ENCODE peak calls at places on chromosome 14, in four cellular contexts. One of them, this sample, is unnamed.
A peak's percentile ranks its signal among the peaks of the same experiment; 100 is the strongest.

GRCh38 chr14:94391284-94391914 is 3.0 kb upstream of the SERPINA1 start:
- DNase-seq in breast epithelium: no peak
- DNase-seq in trophoblast cell: no peak
- DNase-seq in pancreas: no peak
- DNase-seq in this sample: no peak

GRCh38 chr14:94397279-94397898 is 9.0 kb upstream of the SERPINA1 start:
- DNase-seq in breast epithelium: no peak
- DNase-seq in trophoblast cell: peak; percentile 26
- DNase-seq in pancreas: no peak
- DNase-seq in this sample: no peak

GRCh38 chr14:75513911-75514672 is 8.2 kb upstream of the BATF start:
- DNase-seq in breast epithelium: no peak
- DNase-seq in trophoblast cell: no peak
- DNase-seq in pancreas: no peak
- DNase-seq in this sample: no peak

GRCh38 chr14:24144451-24144850 is 2.0 kb downstream of the PSME2 start:
- DNase-seq in breast epithelium: no peak
- DNase-seq in trophoblast cell: no peak
- DNase-seq in pancreas: no peak
- DNase-seq in this sample: no peak

GRCh38 chr14:96134508-96134907 is 70.1 kb upstream of the BDKRB2 start:
- DNase-seq in breast epithelium: no peak
- DNase-seq in trophoblast cell: no peak
- DNase-seq in pancreas: no peak
- DNase-seq in this sample: no peak

GRCh38 chr14:101546706-101547105 is 14.6 kb upstream of the DIO3 start:
- DNase-seq in breast epithelium: no peak
- DNase-seq in trophoblast cell: no peak
- DNase-seq in pancreas: peak; percentile 51
- DNase-seq in this sample: no peak

GRCh38 chr14:102018251-102018650 is 53.9 kb downstream of the DYNC1H1 start:
- DNase-seq in breast epithelium: no peak
- DNase-seq in trophoblast cell: no peak
- DNase-seq in pancreas: no peak
- DNase-seq in this sample: no peak

GRCh38 chr14:90820958-90821357 is 4.7 kb upstream of the TTC7B start:
- DNase-seq in breast epithelium: no peak
- DNase-seq in trophoblast cell: no peak
- DNase-seq in pancreas: no peak
- DNase-seq in this sample: peak; percentile 35

GRCh38 chr14:88993946-88994345 is 169.5 kb downstream of the TTC8 start:
- DNase-seq in breast epithelium: no peak
- DNase-seq in trophoblast cell: peak; percentile 85
- DNase-seq in pancreas: no peak
- DNase-seq in this sample: no peak

GRCh38 chr14:93331375-93332031 is 1.3 kb downstream of the BTBD7 start:
- DNase-seq in breast epithelium: no peak
- DNase-seq in trophoblast cell: peak; percentile 53
- DNase-seq in pancreas: no peak
- DNase-seq in this sample: no peak

GRCh38 chr14:93263416-93263815 is 56.4 kb downstream of the UBR7 start:
- DNase-seq in breast epithelium: no peak
- DNase-seq in trophoblast cell: peak; percentile 10
- DNase-seq in pancreas: no peak
- DNase-seq in this sample: no peak

GRCh38 chr14:64788706-64789105 is 84.5 kb downstream of the PLEKHG3 start:
- DNase-seq in breast epithelium: no peak
- DNase-seq in trophoblast cell: peak; percentile 62
- DNase-seq in pancreas: no peak
- DNase-seq in this sample: no peak

GRCh38 chr14:66965831-66966230 is 223.4 kb upstream of the GARIN2 start:
- DNase-seq in breast epithelium: no peak
- DNase-seq in trophoblast cell: no peak
- DNase-seq in pancreas: no peak
- DNase-seq in this sample: no peak

GRCh38 chr14:59333668-59334067 is 131.5 kb downstream of the GPR135 start:
- DNase-seq in breast epithelium: no peak
- DNase-seq in trophoblast cell: peak; percentile 98
- DNase-seq in pancreas: no peak
- DNase-seq in this sample: no peak

GRCh38 chr14:74525361-74525851 is 31.8 kb downstream of the ISCA2 start:
- DNase-seq in breast epithelium: no peak
- DNase-seq in trophoblast cell: no peak
- DNase-seq in pancreas: no peak
- DNase-seq in this sample: no peak

GRCh38 chr14:32201196-32201815 is 539 bp upstream of the RNU6-7 start:
- DNase-seq in breast epithelium: peak; percentile 81
- DNase-seq in trophoblast cell: peak; percentile 99
- DNase-seq in pancreas: peak; percentile 95
- DNase-seq in this sample: peak; percentile 44

GRCh38 chr14:71687115-71687836 is 245.0 kb upstream of the RGS6 start:
- DNase-seq in breast epithelium: no peak
- DNase-seq in trophoblast cell: no peak
- DNase-seq in pancreas: no peak
- DNase-seq in this sample: no peak

GRCh38 chr14:91127924-91128323 is 14.1 kb downstream of the DGLUCY start:
- DNase-seq in breast epithelium: no peak
- DNase-seq in trophoblast cell: no peak
- DNase-seq in pancreas: no peak
- DNase-seq in this sample: no peak

GRCh38 chr14:89365071-89365801 is 51.8 kb downstream of the FOXN3 start:
- DNase-seq in breast epithelium: no peak
- DNase-seq in trophoblast cell: peak; percentile 39
- DNase-seq in pancreas: no peak
- DNase-seq in this sample: peak; percentile 23

GRCh38 chr14:91405241-91405721 is 12.3 kb downstream of the CCDC88C start:
- DNase-seq in breast epithelium: no peak
- DNase-seq in trophoblast cell: no peak
- DNase-seq in pancreas: no peak
- DNase-seq in this sample: peak; percentile 37

GRCh38 chr14:95979339-95980042 is 59.7 kb upstream of the C14orf132 start:
- DNase-seq in breast epithelium: no peak
- DNase-seq in trophoblast cell: no peak
- DNase-seq in pancreas: no peak
- DNase-seq in this sample: no peak

GRCh38 chr14:24054646-24055045 is 2.8 kb downstream of the CARMIL3 start:
- DNase-seq in breast epithelium: no peak
- DNase-seq in trophoblast cell: no peak
- DNase-seq in pancreas: no peak
- DNase-seq in this sample: no peak

GRCh38 chr14:53055003-53055402 is 98.1 kb downstream of the DDHD1 start:
- DNase-seq in breast epithelium: no peak
- DNase-seq in trophoblast cell: peak; percentile 78
- DNase-seq in pancreas: no peak
- DNase-seq in this sample: no peak

DNA sequence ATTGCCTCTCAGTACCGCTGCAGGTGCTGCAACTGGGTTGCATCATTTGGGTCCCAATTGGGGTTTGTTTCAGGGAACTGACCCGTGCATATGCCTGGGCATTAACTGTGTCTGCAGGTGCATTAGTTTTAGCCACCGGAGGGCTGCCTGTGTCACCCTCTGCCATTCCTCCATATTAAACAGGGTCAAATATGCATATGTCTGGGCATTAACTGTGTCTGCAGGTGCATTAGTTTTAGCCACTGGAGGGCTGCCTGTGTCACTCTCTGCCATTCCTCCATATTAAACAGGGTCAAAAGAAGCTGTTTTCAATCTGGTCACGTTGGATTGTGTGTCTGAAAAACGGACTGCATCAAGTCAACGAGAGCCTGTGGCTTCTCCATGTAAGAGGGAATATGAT is 1317.0 kb downstream of the TMEM121 start:
- DNase-seq in breast epithelium: no peak
- DNase-seq in trophoblast cell: no peak
- DNase-seq in pancreas: no peak
- DNase-seq in this sample: no peak
- H3K9me3 ChIP-seq in breast epithelium: no peaks in the 10 kb centered on the region
- H3K9me3 ChIP-seq in trophoblast cell: peaks cover 44% of the 10 kb centered on the region
- H3K9me3 ChIP-seq in pancreas: no peaks in the 10 kb centered on the region
- H3K9me3 ChIP-seq in this sample: no peaks in the 10 kb centered on the region

GRCh38 chr14:19917243-19917642 is 3.2 kb upstream of the OR4K5 start:
- DNase-seq in breast epithelium: no peak
- DNase-seq in trophoblast cell: no peak
- DNase-seq in pancreas: no peak
- DNase-seq in this sample: no peak
- H3K9me3 ChIP-seq in breast epithelium: no peaks in the 10 kb centered on the region
- H3K9me3 ChIP-seq in trophoblast cell: peaks cover 1% of the 10 kb centered on the region
- H3K9me3 ChIP-seq in pancreas: no peaks in the 10 kb centered on the region
- H3K9me3 ChIP-seq in this sample: no peaks in the 10 kb centered on the region

DNA sequence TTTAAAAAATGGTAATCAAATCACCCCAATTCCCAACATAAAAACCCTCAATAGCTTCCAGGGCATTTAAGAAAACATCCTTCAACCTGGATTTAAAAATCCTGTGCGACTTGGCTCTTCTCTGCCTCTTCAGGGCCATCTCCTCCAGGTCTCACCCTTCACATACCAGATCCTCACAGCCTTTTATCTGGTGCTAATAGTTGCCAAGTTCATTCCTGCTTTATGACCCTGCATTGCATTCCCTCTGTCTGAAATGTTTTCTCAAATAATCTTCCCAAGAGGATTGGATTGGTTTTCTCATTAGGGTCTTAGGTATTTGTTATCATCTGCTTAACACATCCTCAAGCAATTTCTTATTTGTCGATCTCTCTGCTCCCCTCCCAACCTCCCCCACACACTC is 832.0 kb downstream of the GALC start:
- DNase-seq in breast epithelium: no peak
- DNase-seq in trophoblast cell: no peak
- DNase-seq in pancreas: no peak
- DNase-seq in this sample: no peak
- H3K9me3 ChIP-seq in breast epithelium: no peaks in the 10 kb centered on the region
- H3K9me3 ChIP-seq in trophoblast cell: no peaks in the 10 kb centered on the region
- H3K9me3 ChIP-seq in pancreas: no peaks in the 10 kb centered on the region
- H3K9me3 ChIP-seq in this sample: no peaks in the 10 kb centered on the region

DNA sequence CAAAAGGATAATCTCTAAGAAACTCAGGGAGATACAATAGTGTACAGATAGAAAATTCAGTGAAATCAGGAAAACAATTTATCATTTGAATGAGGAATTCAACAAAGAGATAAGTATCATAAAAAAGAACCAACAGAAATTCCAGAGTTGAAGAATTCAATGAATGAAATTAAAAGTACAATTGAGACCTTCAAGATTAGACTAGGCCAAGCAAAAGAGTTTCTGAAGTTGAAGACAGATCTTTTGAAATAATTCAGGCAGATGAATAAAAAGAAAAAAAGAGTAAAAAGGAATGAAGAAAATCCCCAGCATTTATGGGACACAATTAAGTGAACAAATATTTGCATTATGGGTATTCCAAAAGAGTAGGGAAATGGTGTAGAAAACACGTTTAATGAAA is 412.6 kb downstream of the TMEM121 start:
- DNase-seq in breast epithelium: no peak
- DNase-seq in trophoblast cell: no peak
- DNase-seq in pancreas: no peak
- DNase-seq in this sample: no peak
- H3K9me3 ChIP-seq in breast epithelium: peaks cover 22% of the 10 kb centered on the region
- H3K9me3 ChIP-seq in trophoblast cell: peaks cover 45% of the 10 kb centered on the region
- H3K9me3 ChIP-seq in pancreas: no peaks in the 10 kb centered on the region
- H3K9me3 ChIP-seq in this sample: no peaks in the 10 kb centered on the region

DNA sequence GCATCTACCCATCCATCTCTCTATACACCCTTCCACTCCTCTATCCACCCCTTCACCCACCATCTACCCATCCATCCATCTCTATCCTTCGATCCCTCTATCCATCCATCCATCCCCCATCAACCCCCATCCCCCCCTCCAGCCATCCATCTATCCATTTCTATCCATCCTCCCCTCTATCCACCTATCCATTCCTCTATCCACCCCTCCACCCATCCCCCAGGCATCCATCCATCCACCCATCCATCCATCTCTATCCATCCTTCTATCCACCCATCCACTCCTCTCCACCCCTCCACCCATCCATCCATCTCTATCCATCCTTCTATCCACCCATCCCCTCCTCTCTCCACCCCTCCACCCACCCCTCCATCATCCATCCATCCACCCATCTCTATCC is 17.5 kb upstream of the GPR132 start:
- DNase-seq in breast epithelium: no peak
- DNase-seq in trophoblast cell: no peak
- DNase-seq in pancreas: no peak
- DNase-seq in this sample: no peak
- H3K9me3 ChIP-seq in breast epithelium: no peaks in the 10 kb centered on the region
- H3K9me3 ChIP-seq in trophoblast cell: no peaks in the 10 kb centered on the region
- H3K9me3 ChIP-seq in pancreas: no peaks in the 10 kb centered on the region
- H3K9me3 ChIP-seq in this sample: no peaks in the 10 kb centered on the region

DNA sequence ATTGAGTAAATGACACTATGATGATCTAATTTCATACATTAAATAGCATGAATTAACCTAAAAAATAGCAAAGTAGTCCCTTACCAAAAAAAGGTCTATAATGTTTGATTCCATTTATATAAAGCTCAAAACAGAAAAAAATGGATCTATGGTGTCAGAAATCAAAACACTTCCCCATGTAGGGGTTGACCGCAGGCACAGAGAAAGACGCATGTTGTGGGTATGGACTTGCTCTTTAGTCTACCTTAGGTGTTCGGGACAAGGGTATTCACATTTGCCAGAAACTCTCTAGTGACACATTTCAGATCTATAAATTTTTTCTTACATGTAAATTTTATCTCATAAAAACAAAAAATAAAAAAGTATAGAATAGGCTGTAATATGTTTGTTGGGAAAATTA is 1262.9 kb downstream of the TMEM121 start:
- DNase-seq in breast epithelium: no peak
- DNase-seq in trophoblast cell: no peak
- DNase-seq in pancreas: no peak
- DNase-seq in this sample: no peak
- H3K9me3 ChIP-seq in breast epithelium: no peaks in the 10 kb centered on the region
- H3K9me3 ChIP-seq in trophoblast cell: peaks cover 25% of the 10 kb centered on the region
- H3K9me3 ChIP-seq in pancreas: no peaks in the 10 kb centered on the region
- H3K9me3 ChIP-seq in this sample: no peaks in the 10 kb centered on the region

GRCh38 chr14:19754172-19754571 is 10.8 kb downstream of the OR4Q3 start:
- DNase-seq in breast epithelium: no peak
- DNase-seq in trophoblast cell: peak; percentile 98
- DNase-seq in pancreas: no peak
- DNase-seq in this sample: no peak
- H3K9me3 ChIP-seq in breast epithelium: no peaks in the 10 kb centered on the region
- H3K9me3 ChIP-seq in trophoblast cell: no peaks in the 10 kb centered on the region
- H3K9me3 ChIP-seq in pancreas: no peaks in the 10 kb centered on the region
- H3K9me3 ChIP-seq in this sample: no peaks in the 10 kb centered on the region

GRCh38 chr14:39505812-39506211 is 73.6 kb upstream of the FBXO33 start:
- DNase-seq in breast epithelium: no peak
- DNase-seq in trophoblast cell: no peak
- DNase-seq in pancreas: no peak
- DNase-seq in this sample: no peak

GRCh38 chr14:39499514-39499913 is 67.3 kb upstream of the FBXO33 start:
- DNase-seq in breast epithelium: no peak
- DNase-seq in trophoblast cell: peak; percentile 68
- DNase-seq in pancreas: no peak
- DNase-seq in this sample: no peak

GRCh38 chr14:39500253-39500652 is 68.0 kb upstream of the FBXO33 start:
- DNase-seq in breast epithelium: no peak
- DNase-seq in trophoblast cell: no peak
- DNase-seq in pancreas: no peak
- DNase-seq in this sample: no peak
- H3K9me3 ChIP-seq in breast epithelium: peaks cover 4% of the 10 kb centered on the region
- H3K9me3 ChIP-seq in trophoblast cell: peaks cover 8% of the 10 kb centered on the region
- H3K9me3 ChIP-seq in pancreas: no peaks in the 10 kb centered on the region
- H3K9me3 ChIP-seq in this sample: no peaks in the 10 kb centered on the region